ENCODE peak calls at places on chromosomes 16 and 17, in seven cellular contexts. Y is neural crest cell; Q is NCI-H2107; I is T-helper 9 cell; O is MG63; S is coronary artery; P is activated naive CD8-positive, alpha-beta T cell treated with anti-CD3 and anti-CD28 coated beads for 36 hours. N is an unnamed sample.

GRCh38 chr17:47316316-47316715 is 7.4 kb upstream of the EFCAB13 start:
- DNase-seq in Y (no peak), Q (no peak), I (no peak), O (no peak), S (no peak), P (no peak), N (no peak)

GRCh38 chr17:63596856-63597557 is 3.7 kb upstream of the TACO1 start:
- DNase-seq in Y (no peak), Q (no peak), I (no peak), O (no peak), S (no peak), P (no peak), N (no peak)

GRCh38 chr17:81002013-81002384 is 10.4 kb downstream of the CHMP6 start:
- DNase-seq in Y (no peak), Q (no peak), I (no peak), O (no peak), S (no peak), P (no peak), N (no peak)

GRCh38 chr17:59830007-59830630 is 62.6 kb downstream of the TUBD1 start:
- DNase-seq in Y (no peak), Q (no peak), I (no peak), O (peak), S (no peak), P (no peak), N (no peak)

GRCh38 chr16:69424935-69425784 is 741 bp downstream of the CYB5B start:
- DNase-seq in Y (no peak), Q (no peak), I (no peak), O (no peak), S (no peak), P (no peak), N (no peak)

GRCh38 chr17:41537614-41537954 is 9.5 kb upstream of the KRT19 start:
- DNase-seq in Y (no peak), Q (no peak), I (no peak), O (no peak), S (no peak), P (no peak), N (no peak)

GRCh38 chr16:66212426-66212825 is 154.1 kb upstream of the CDH5 start:
- DNase-seq in Y (no peak), Q (no peak), I (no peak), O (no peak), S (no peak), P (no peak), N (no peak)

GRCh38 chr16:70512456-70512855 is 10.9 kb downstream of the COG4 start:
- DNase-seq in Y (no peak), Q (no peak), I (no peak), O (peak), S (no peak), P (no peak), N (no peak)

GRCh38 chr16:80175011-80175410 is 365.8 kb upstream of the DYNLRB2 start:
- DNase-seq in Y (no peak), Q (no peak), I (no peak), O (no peak), S (no peak), P (no peak), N (no peak)

GRCh38 chr16:53913082-53913870 is 209.3 kb downstream of the FTO start:
- DNase-seq in Y (no peak), Q (no peak), I (no peak), O (peak), S (no peak), P (peak), N (no peak)

GRCh38 chr17:38797828-38798227 is 1.5 kb downstream of the PIP4K2B start:
- DNase-seq in Y (no peak), Q (no peak), I (no peak), O (no peak), S (no peak), P (no peak), N (no peak)

GRCh38 chr16:85436636-85437160 is 176.4 kb upstream of the GSE1 start:
- DNase-seq in Y (peak), Q (no peak), I (no peak), O (no peak), S (no peak), P (no peak), N (no peak)

GRCh38 chr17:19281161-19281560 is 44.0 kb downstream of the EPN2 start:
- DNase-seq in Y (no peak), Q (no peak), I (no peak), O (peak), S (no peak), P (no peak), N (no peak)